ENCODE peak calls at places on chromosomes 3 and 15, in five cellular contexts. L, J, S, I and X are unnamed samples.

GRCh38 chr3:155252535-155252934 is 40.9 kb downstream of the STRIT1 start:
- DNase-seq in L (no peak), J (no peak), S (no peak), I (no peak), X (no peak)

GRCh38 chr15:45521596-45522167 is 873 bp downstream of the SLC30A4 start:
- DNase-seq in L (peak; percentile 10), J (no peak), S (no peak), I (no peak), X (no peak)

GRCh38 chr3:183375787-183376186 is 52.6 kb downstream of the MCF2L2 start:
- DNase-seq in L (no peak), J (no peak), S (no peak), I (no peak), X (no peak)

GRCh38 chr3:133928903-133929607 is 33.4 kb upstream of the RAB6B start:
- DNase-seq in L (no peak), J (no peak), S (no peak), I (no peak), X (no peak)

GRCh38 chr3:101806491-101806890 is 27.5 kb downstream of the NXPE3 start:
- DNase-seq in L (no peak), J (no peak), S (no peak), I (no peak), X (no peak)

GRCh38 chr15:38216763-38217162 is 35.9 kb upstream of the SPRED1 start:
- DNase-seq in L (no peak), J (no peak), S (no peak), I (no peak), X (no peak)

GRCh38 chr3:53229171-53229570 is 26.7 kb downstream of the TKT start:
- DNase-seq in L (no peak), J (no peak), S (no peak), I (no peak), X (no peak)

GRCh38 chr3:38131621-38132369 is 5.1 kb downstream of the ACAA1 start:
- DNase-seq in L (peak; percentile 25), J (peak; percentile 70), S (no peak), I (no peak), X (no peak)

GRCh38 chr3:101638262-101638745 is 38.6 kb downstream of the ZBTB11 start:
- DNase-seq in L (no peak), J (no peak), S (no peak), I (no peak), X (no peak)

GRCh38 chr3:171177056-171177455 is 150.5 kb upstream of the SLC2A2 start:
- DNase-seq in L (peak; percentile 34), J (no peak), S (no peak), I (no peak), X (no peak)

GRCh38 chr3:50675179-50676030 is 678 bp downstream of the DOCK3 start:
- DNase-seq in L (no peak), J (peak; percentile 39), S (no peak), I (peak; percentile 62), X (peak; percentile 4)

GRCh38 chr15:93584021-93584420 is 495.0 kb upstream of the RGMA start:
- DNase-seq in L (no peak), J (no peak), S (no peak), I (no peak), X (no peak)
- H3K27ac ChIP-seq in L (no peak overlapping the region), J (no peak overlapping the region), S (no peak overlapping the region), I (no peak overlapping the region), X (no peak overlapping the region)

DNA sequence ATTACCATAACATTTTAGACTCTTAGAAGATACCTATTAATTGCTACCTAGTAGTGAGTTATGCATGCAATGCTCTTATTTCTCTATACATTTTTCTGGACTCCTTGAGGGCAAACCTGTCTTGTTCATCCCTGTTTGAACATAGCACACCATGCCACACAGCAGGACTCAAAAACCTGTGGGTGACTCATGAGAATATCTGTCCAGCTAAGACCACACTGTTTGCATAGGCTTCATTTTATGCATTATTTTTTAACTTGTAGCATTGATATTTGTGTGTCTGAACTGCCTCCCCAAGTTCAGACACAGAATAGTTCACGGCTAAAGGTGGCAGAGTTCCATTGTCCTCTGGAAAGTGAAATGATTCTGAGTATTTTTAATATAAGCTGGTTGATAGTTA is 1.8 kb downstream of the LMCD1 start:
- DNase-seq in L (peak; percentile 60), J (no peak), S (no peak), I (no peak), X (no peak)
- H3K4me3 ChIP-seq in L (peak overlapping the region; percentile 11), J (no peak overlapping the region), S (peak overlapping the region; percentile 42), I (peak overlapping the region; percentile 3), X (no peak overlapping the region)

DNA sequence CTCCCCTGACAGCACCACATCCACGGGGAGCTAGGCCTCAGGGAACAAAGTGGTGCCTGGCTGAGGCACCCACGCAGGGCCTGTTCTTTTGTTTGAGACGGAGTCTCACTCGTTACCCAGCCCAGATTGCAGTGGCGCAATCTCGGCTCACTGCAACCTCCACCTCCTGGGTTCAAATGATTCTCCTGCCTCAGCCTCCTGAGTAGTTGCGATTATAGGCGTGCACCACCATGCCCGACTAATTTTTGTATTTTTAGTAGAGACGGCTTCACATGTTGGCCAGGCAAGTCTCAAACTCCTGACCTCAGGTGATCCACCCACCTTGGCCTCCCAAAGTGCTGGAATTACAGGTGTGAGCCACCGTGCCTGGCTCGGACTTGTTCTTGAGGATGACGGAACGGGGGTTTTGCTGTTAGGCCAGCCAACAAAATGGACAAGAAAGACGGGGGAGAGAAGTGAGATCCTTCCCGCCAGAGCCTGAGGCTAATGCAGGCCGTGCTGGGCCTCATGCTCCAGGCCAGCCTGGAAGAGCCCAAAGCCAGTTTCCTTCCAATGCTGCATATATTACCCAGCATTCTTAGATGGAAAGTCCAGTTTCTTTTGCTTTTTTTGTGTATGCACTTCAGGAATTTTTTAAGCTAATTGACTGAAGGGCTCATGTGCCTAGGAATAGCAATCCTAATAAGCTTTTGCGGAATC is 28.1 kb upstream of the FURIN start:
- DNase-seq in L (no peak), J (no peak), S (no peak), I (no peak), X (no peak)
- H3K4me1 ChIP-seq in L (peaks cover 8% of the 10 kb centered on the region), J (peaks cover 58% of the 10 kb centered on the region), S (peaks cover 13% of the 10 kb centered on the region), I (no peaks in the 10 kb centered on the region), X (peaks cover 26% of the 10 kb centered on the region)

GRCh38 chr3:71805691-71806090 is 20.7 kb upstream of the PROK2 start:
- DNase-seq in L (no peak), J (no peak), S (no peak), I (no peak), X (no peak)
- H3K27ac ChIP-seq in L (no peak overlapping the region), J (no peak overlapping the region), S (no peak overlapping the region), I (no peak overlapping the region), X (no peak overlapping the region)

GRCh38 chr15:41258706-41259471 is 27.8 kb downstream of the CHP1 start:
- DNase-seq in L (peak; percentile 79), J (no peak), S (no peak), I (no peak), X (no peak)

GRCh38 chr15:41269887-41270286 is 38.8 kb downstream of the CHP1 start:
- DNase-seq in L (no peak), J (no peak), S (no peak), I (no peak), X (no peak)

GRCh38 chr15:41262571-41262970 is 31.5 kb downstream of the CHP1 start:
- DNase-seq in L (no peak), J (no peak), S (no peak), I (no peak), X (no peak)

GRCh38 chr15:41259546-41260189 is 28.6 kb downstream of the CHP1 start:
- DNase-seq in L (no peak), J (no peak), S (no peak), I (no peak), X (no peak)

GRCh38 chr15:41263891-41264351 is 32.9 kb downstream of the CHP1 start:
- DNase-seq in L (peak; percentile 40), J (no peak), S (no peak), I (no peak), X (no peak)
- H3K4me3 ChIP-seq in L (no peak overlapping the region), J (no peak overlapping the region), S (no peak overlapping the region), I (no peak overlapping the region), X (no peak overlapping the region)